ENCODE peak calls at places on chromosome 10, in seven cellular contexts. K is GM12878, Z is HCT116, G is SK-N-SH, A is H1, D is K562, X is HepG2. I is an unnamed sample. For H3K4me1, the result is how much of the 10 kb centered on the place peaks cover.

GRCh38 chr10:132492323-132493035 is 45.1 kb upstream of the INPP5A start:
- DNase-seq in K (no peak), Z (no peak), G (no peak), A (no peak), D (no peak), X (no peak), I (no peak)

GRCh38 chr10:114544045-114544659 is 113.9 kb downstream of the ABLIM1 start:
- DNase-seq in K (peak), Z (no peak), G (no peak), A (no peak), D (no peak), X (no peak), I (no peak)

GRCh38 chr10:6394084-6394483 is 186.0 kb downstream of the PRKCQ start:
- DNase-seq in K (no peak), Z (no peak), G (no peak), A (no peak), D (no peak), X (no peak), I (no peak)

GRCh38 chr10:74821501-74821900 is 4.9 kb upstream of the KAT6B start:
- DNase-seq in K (no peak), Z (no peak), G (no peak), A (no peak), D (no peak), X (no peak), I (no peak)

GRCh38 chr10:94123253-94123995 is 129.7 kb downstream of the PLCE1 start:
- DNase-seq in K (no peak), Z (no peak), G (no peak), A (no peak), D (no peak), X (peak), I (peak)

GRCh38 chr10:132386419-132386831 is 10.6 kb upstream of the PWWP2B start:
- DNase-seq in K (no peak), Z (no peak), G (no peak), A (no peak), D (no peak), X (no peak), I (no peak)

GRCh38 chr10:119726291-119727261 is 726 bp downstream of the INPP5F start:
- DNase-seq in K (no peak), Z (no peak), G (peak), A (peak), D (peak), X (no peak), I (no peak)

GRCh38 chr10:17981766-17982380 is 30.2 kb downstream of the SLC39A12 start:
- DNase-seq in K (no peak), Z (peak), G (no peak), A (no peak), D (no peak), X (no peak), I (no peak)

GRCh38 chr10:24793648-24794379 is 70.1 kb upstream of the ARHGAP21 start:
- DNase-seq in K (no peak), Z (no peak), G (no peak), A (no peak), D (no peak), X (no peak), I (no peak)

GRCh38 chr10:32943854-32944661 is 14.0 kb downstream of the ITGB1 start:
- DNase-seq in K (no peak), Z (no peak), G (no peak), A (peak), D (peak), X (peak), I (no peak)

GRCh38 chr10:132102071-132102716 is 36.4 kb downstream of the JAKMIP3 start:
- DNase-seq in K (no peak), Z (no peak), G (no peak), A (peak), D (no peak), X (no peak), I (no peak)

GRCh38 chr10:103504181-103504783 is 10.8 kb downstream of the NEURL1 start:
- DNase-seq in K (peak), Z (peak), G (peak), A (no peak), D (peak), X (peak), I (no peak)

GRCh38 chr10:44060719-44061118 is 324.2 kb downstream of the CXCL12 start:
- DNase-seq in K (no peak), Z (no peak), G (no peak), A (no peak), D (no peak), X (no peak), I (no peak)

GRCh38 chr10:35412900-35413491 is 76.7 kb downstream of the CCNY start:
- DNase-seq in K (no peak), Z (no peak), G (no peak), A (no peak), D (peak), X (no peak), I (no peak)

GRCh38 chr10:43233601-43234430 is 33.0 kb downstream of the RASGEF1A start:
- DNase-seq in K (no peak), Z (no peak), G (no peak), A (no peak), D (no peak), X (no peak), I (no peak)

GRCh38 chr10:72291019-72291532 is 17.4 kb downstream of the DDIT4 start:
- DNase-seq in K (no peak), Z (no peak), G (no peak), A (no peak), D (peak), X (no peak), I (no peak)

GRCh38 chr10:122560279-122560804 is at the start of gene DMBT1:
- DNase-seq in K (no peak), Z (no peak), G (no peak), A (no peak), D (no peak), X (no peak), I (no peak)

GRCh38 chr10:77637986-77638765 is 568 bp upstream of the KCNMA1 start:
- DNase-seq in K (no peak), Z (no peak), G (peak), A (peak), D (no peak), X (no peak), I (no peak)

GRCh38 chr10:12500406-12501303 is 151.3 kb downstream of the CAMK1D start:
- DNase-seq in K (no peak), Z (no peak), G (no peak), A (peak), D (no peak), X (no peak), I (no peak)

GRCh38 chr10:88783734-88784133 is 18.8 kb upstream of the LIPM start:
- DNase-seq in K (no peak), Z (no peak), G (no peak), A (no peak), D (no peak), X (no peak), I (no peak)

GRCh38 chr10:76285012-76285411 is 853.6 kb downstream of the LRMDA start:
- DNase-seq in K (no peak), Z (no peak), G (no peak), A (no peak), D (no peak), X (peak), I (no peak)

GRCh38 chr10:33793793-33794192 is 459.3 kb upstream of the NRP1 start:
- DNase-seq in K (no peak), Z (no peak), G (no peak), A (no peak), D (no peak), X (no peak), I (no peak)

GRCh38 chr10:86401588-86402282 is 35.1 kb upstream of the GRID1 start:
- DNase-seq in K (no peak), Z (no peak), G (peak), A (peak), D (no peak), X (no peak), I (no peak)

GRCh38 chr10:25294032-25294926 is 119.5 kb downstream of the GPR158 start:
- DNase-seq in K (no peak), Z (peak), G (no peak), A (no peak), D (no peak), X (peak), I (no peak)

GRCh38 chr10:125149278-125150047 is 10.9 kb downstream of the CTBP2 start:
- DNase-seq in K (no peak), Z (peak), G (no peak), A (no peak), D (no peak), X (no peak), I (no peak)

GRCh38 chr10:69835875-69836727 is 34.4 kb downstream of the COL13A1 start:
- DNase-seq in K (no peak), Z (no peak), G (peak), A (no peak), D (no peak), X (no peak), I (no peak)

GRCh38 chr10:43398939-43399871 is 9.8 kb downstream of the HNRNPF start:
- DNase-seq in K (no peak), Z (no peak), G (no peak), A (no peak), D (no peak), X (peak), I (no peak)

DNA sequence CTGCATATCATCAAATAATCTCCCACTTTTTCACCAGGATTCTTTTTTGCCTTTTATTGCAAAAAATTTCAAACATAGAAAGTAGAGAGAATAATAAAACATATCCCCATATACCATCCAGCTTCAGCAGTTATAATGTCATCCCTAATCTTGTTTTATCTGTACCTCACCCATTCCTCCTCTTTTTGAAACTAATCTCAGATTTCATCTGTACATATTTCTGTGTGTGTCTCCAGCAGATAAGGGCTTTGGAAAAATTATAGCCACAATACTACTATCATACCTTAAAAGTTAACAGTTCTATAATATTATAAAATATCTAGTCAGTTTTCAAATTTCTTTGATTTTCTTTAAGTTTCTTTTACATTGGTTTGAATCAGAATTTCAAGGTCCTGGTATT is 7.6 kb upstream of the ENTPD1 start:
- DNase-seq in K (no peak), Z (no peak), G (no peak), A (no peak), D (no peak), X (no peak), I (no peak)
- H3K9ac ChIP-seq in K (no peak), Z (no peak), G (no peak), A (no peak), D (no peak), X (no peak), I (no peak)

GRCh38 chr10:112376578-112376855 is 2.6 kb downstream of the ACSL5 start:
- DNase-seq in K (no peak), Z (no peak), G (no peak), A (no peak), D (no peak), X (no peak), I (no peak)
- TF ChIP-seq YY1 in K (no peak), Z (no peak), G (no peak), A (no peak), D (no peak), X (no peak), I (no peak)

GRCh38 chr10:49111320-49111698 is 4.0 kb downstream of the VSTM4 start:
- DNase-seq in K (no peak), Z (no peak), G (no peak), A (no peak), D (no peak), X (no peak), I (no peak)
- H3K4me1 ChIP-seq in K (under half), Z (under half), G (under half), A (under half), D (under half), X (under half), I (under half)

GRCh38 chr10:96719205-96719604 is 1.1 kb downstream of the PIK3AP1 start:
- DNase-seq in K (no peak), Z (no peak), G (no peak), A (no peak), D (no peak), X (no peak), I (no peak)
- H3K9ac ChIP-seq in K (peak), Z (no peak), G (no peak), A (no peak), D (no peak), X (no peak), I (no peak)

GRCh38 chr10:112336556-112337201 is 37.2 kb upstream of the ACSL5 start:
- DNase-seq in K (no peak), Z (no peak), G (no peak), A (no peak), D (no peak), X (no peak), I (no peak)

GRCh38 chr10:112333452-112333851 is 40.5 kb upstream of the ACSL5 start:
- DNase-seq in K (no peak), Z (no peak), G (no peak), A (no peak), D (no peak), X (no peak), I (no peak)

GRCh38 chr10:112338957-112339356 is 35.0 kb upstream of the ACSL5 start:
- DNase-seq in K (no peak), Z (no peak), G (no peak), A (no peak), D (no peak), X (no peak), I (no peak)

GRCh38 chr10:112335104-112335840 is 38.6 kb upstream of the ACSL5 start:
- DNase-seq in K (no peak), Z (no peak), G (no peak), A (no peak), D (no peak), X (no peak), I (no peak)

DNA sequence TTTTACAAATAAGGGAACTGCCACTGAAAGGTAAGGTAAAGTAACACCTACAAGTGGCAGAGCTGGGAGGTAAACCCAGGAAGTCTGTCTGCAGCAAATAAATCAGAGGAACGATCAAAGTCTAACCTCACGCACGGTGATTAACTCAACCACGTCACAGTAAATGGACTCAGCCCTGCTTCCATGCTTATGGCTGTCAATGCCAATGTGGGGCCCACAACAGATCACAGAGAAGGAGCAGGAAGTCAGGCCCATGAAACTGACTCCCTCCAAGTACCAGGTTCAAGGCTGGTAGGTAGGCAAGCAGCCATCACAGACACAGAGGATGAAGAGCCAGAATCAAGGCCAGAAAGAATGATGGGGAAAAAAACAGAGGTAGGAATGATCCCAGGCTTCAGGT is 38.0 kb upstream of the ACSL5 start:
- DNase-seq in K (no peak), Z (no peak), G (no peak), A (no peak), D (no peak), X (peak), I (no peak)
- TF ChIP-seq YY1 in K (no peak), Z (peak), G (no peak), A (no peak), D (no peak), X (peak), I (no peak)

GRCh38 chr10:52376665-52377354 is 62.7 kb downstream of the DKK1 start:
- DNase-seq in K (no peak), Z (no peak), G (no peak), A (no peak), D (no peak), X (peak), I (no peak)

GRCh38 chr10:52378124-52378523 is 64.0 kb downstream of the DKK1 start:
- DNase-seq in K (no peak), Z (no peak), G (no peak), A (no peak), D (no peak), X (peak), I (no peak)

GRCh38 chr10:52383088-52383487 is 69.0 kb downstream of the DKK1 start:
- DNase-seq in K (no peak), Z (no peak), G (peak), A (no peak), D (no peak), X (no peak), I (no peak)

DNA sequence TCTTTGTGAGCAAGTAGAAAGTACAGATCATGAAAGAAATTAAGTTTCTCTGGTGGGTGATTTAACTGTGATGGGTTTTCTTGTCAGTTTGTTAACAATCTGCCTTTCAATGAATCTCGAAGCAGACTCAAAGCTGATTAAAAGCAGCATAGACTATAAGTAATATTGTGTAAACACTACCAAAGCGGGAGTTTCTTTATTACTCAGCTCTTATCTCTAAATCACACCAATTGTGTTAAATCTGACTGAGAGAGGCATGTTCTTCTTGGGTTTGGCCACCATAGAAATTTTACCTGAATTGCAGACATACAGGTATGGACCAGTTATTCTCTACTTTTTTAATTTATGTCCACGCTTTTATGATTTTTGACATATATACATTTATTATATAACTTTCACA is 65.2 kb downstream of the DKK1 start:
- DNase-seq in K (no peak), Z (no peak), G (no peak), A (no peak), D (no peak), X (no peak), I (no peak)
- H3K4me1 ChIP-seq in K (under half), Z (under half), G (under half), A (under half), D (under half), X (half or more), I (under half)

GRCh38 chr10:62025134-62025794 is 123.8 kb downstream of the ARID5B start:
- DNase-seq in K (no peak), Z (no peak), G (no peak), A (no peak), D (no peak), X (no peak), I (no peak)
- H3K9ac ChIP-seq in K (no peak), Z (no peak), G (no peak), A (no peak), D (no peak), X (no peak), I (no peak)

DNA sequence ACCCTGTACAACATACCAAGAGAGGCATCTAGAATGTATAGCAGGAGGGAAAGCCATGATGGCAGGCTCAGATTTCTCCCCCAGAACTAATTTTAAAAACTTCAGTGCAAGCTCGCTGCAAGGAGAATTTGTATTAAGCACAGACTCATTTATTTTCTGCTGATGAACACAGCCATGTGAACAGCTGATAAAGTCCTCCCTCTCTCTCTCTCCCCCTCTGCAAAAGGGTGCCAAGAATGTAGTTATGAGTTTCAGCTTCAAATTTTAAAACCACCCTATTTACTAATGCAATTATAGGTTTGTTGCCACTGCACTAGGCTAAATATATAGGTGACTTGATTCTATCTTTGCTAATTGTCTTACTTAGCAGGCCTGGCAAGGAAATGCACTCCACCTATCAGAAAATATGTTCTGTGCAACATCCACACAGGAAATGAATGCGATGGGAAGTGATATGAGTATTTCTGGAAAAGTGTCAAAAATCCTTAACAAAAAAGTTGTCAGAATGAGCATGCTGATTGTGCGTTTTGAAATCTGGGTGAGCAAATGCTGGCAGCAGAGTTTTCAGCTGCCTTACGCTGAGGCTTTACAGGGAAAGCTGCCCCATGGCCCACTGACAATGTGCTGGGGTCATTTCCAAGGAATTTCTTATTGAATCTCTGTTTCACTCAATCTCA is 43.4 kb upstream of the GHITM start:
- DNase-seq in K (no peak), Z (no peak), G (peak), A (no peak), D (no peak), X (no peak), I (no peak)
- TF ChIP-seq YY1 in K (no peak), Z (no peak), G (no peak), A (no peak), D (no peak), X (no peak), I (no peak)

DNA sequence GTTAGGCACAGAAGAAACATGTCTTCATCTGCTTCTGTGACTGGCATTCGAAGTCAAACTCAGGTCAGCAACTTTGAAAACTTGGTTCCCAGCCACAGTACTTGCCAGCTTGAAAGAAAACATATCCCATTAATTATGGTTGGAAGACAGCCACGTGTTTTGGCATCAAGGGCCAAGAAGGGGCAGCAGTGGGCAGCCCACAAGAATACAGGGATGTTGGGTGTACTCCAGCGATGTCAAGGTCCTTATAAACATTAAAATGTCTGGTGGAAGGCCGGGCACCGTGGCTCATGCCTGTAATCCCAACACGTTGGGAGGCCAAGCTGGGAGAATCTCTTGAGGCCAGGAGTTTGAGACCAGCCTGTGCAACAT is 29.5 kb downstream of the JCAD start:
- DNase-seq in K (no peak), Z (no peak), G (no peak), A (no peak), D (no peak), X (no peak), I (no peak)
- H3K4me1 ChIP-seq in K (under half), Z (under half), G (under half), A (under half), D (under half), X (under half), I (under half)

GRCh38 chr10:124100124-124100523 is 6.7 kb upstream of the CHST15 start:
- DNase-seq in K (no peak), Z (no peak), G (no peak), A (no peak), D (no peak), X (no peak), I (no peak)

GRCh38 chr10:124101351-124101750 is 8.0 kb upstream of the CHST15 start:
- DNase-seq in K (no peak), Z (no peak), G (no peak), A (no peak), D (no peak), X (no peak), I (no peak)

GRCh38 chr10:124097883-124098282 is 4.5 kb upstream of the CHST15 start:
- DNase-seq in K (no peak), Z (no peak), G (no peak), A (no peak), D (no peak), X (no peak), I (no peak)

GRCh38 chr10:124098575-124098974 is 5.2 kb upstream of the CHST15 start:
- DNase-seq in K (no peak), Z (no peak), G (no peak), A (no peak), D (no peak), X (no peak), I (no peak)

GRCh38 chr10:124099603-124100002 is 6.2 kb upstream of the CHST15 start:
- DNase-seq in K (no peak), Z (no peak), G (no peak), A (no peak), D (no peak), X (no peak), I (no peak)
- H3K9ac ChIP-seq in K (no peak), Z (no peak), G (no peak), A (no peak), D (no peak), X (no peak), I (no peak)

I was measured in NT2/D1.